ENCODE peak calls at places on chromosomes 7 and 10, in four cellular contexts. One of them, this sample, is unnamed.

GRCh38 chr10:132651511-132652029 is 114.0 kb downstream of the INPP5A start:
- DNase-seq in foreskin fibroblast: no peak
- DNase-seq in psoas muscle: no peak
- DNase-seq in HCT116: no peak
- DNase-seq in this sample: no peak

GRCh38 chr7:24378871-24379608 is 95.0 kb downstream of the NPY start:
- DNase-seq in foreskin fibroblast: no peak
- DNase-seq in HCT116: peak; percentile 41
- DNase-seq in psoas muscle: no peak
- DNase-seq in this sample: peak; percentile 67

GRCh38 chr7:157292770-157293412 is 43.9 kb upstream of the DNAJB6 start:
- DNase-seq in foreskin fibroblast: no peak
- DNase-seq in psoas muscle: no peak
- DNase-seq in HCT116: no peak
- DNase-seq in this sample: peak; percentile 56

GRCh38 chr7:146826338-146826737 is 709.7 kb downstream of the CNTNAP2 start:
- DNase-seq in foreskin fibroblast: no peak
- DNase-seq in HCT116: no peak
- DNase-seq in psoas muscle: no peak
- DNase-seq in this sample: no peak

GRCh38 chr7:128954830-128955797 is 17.4 kb downstream of the IRF5 start:
- DNase-seq in HCT116: no peak
- DNase-seq in psoas muscle: no peak
- DNase-seq in foreskin fibroblast: peak; percentile 70
- DNase-seq in this sample: no peak

GRCh38 chr7:1142051-1142635 is 17.9 kb downstream of the ZFAND2A start:
- DNase-seq in psoas muscle: no peak
- DNase-seq in foreskin fibroblast: no peak
- DNase-seq in HCT116: no peak
- DNase-seq in this sample: no peak

GRCh38 chr10:72889391-72889831 is 4.1 kb upstream of the OIT3 start:
- DNase-seq in HCT116: no peak
- DNase-seq in psoas muscle: no peak
- DNase-seq in foreskin fibroblast: no peak
- DNase-seq in this sample: no peak

GRCh38 chr7:129168219-129168991 is 20.0 kb upstream of the SMO start:
- DNase-seq in psoas muscle: no peak
- DNase-seq in foreskin fibroblast: no peak
- DNase-seq in HCT116: no peak
- DNase-seq in this sample: no peak

GRCh38 chr7:44244282-44244681 is 43.5 kb downstream of the YKT6 start:
- DNase-seq in psoas muscle: no peak
- DNase-seq in foreskin fibroblast: no peak
- DNase-seq in HCT116: no peak
- DNase-seq in this sample: peak; percentile 75

GRCh38 chr10:1272762-1273161 is 216.6 kb downstream of the WDR37 start:
- DNase-seq in foreskin fibroblast: no peak
- DNase-seq in HCT116: no peak
- DNase-seq in psoas muscle: no peak
- DNase-seq in this sample: no peak

GRCh38 chr10:102152545-102152890 is 329 bp downstream of the NOLC1 start:
- DNase-seq in foreskin fibroblast: no peak
- DNase-seq in psoas muscle: no peak
- DNase-seq in HCT116: no peak
- DNase-seq in this sample: peak; percentile 17

GRCh38 chr10:44240766-44241165 is 144.1 kb downstream of the CXCL12 start:
- DNase-seq in HCT116: no peak
- DNase-seq in psoas muscle: no peak
- DNase-seq in foreskin fibroblast: no peak
- DNase-seq in this sample: no peak

GRCh38 chr10:59176241-59177030 is at the start of gene PHYHIPL:
- DNase-seq in foreskin fibroblast: no peak
- DNase-seq in HCT116: no peak
- DNase-seq in psoas muscle: peak; percentile 40
- DNase-seq in this sample: peak; percentile 20

GRCh38 chr10:33901166-33901565 is 566.7 kb upstream of the NRP1 start:
- DNase-seq in psoas muscle: no peak
- DNase-seq in HCT116: no peak
- DNase-seq in foreskin fibroblast: peak; percentile 57
- DNase-seq in this sample: no peak

GRCh38 chr10:47368431-47369180 is 15.5 kb downstream of the ZNF488 start:
- DNase-seq in psoas muscle: peak; percentile 48
- DNase-seq in foreskin fibroblast: no peak
- DNase-seq in HCT116: no peak
- DNase-seq in this sample: no peak

GRCh38 chr10:128098631-128099030 is 27.6 kb downstream of the MKI67 start:
- DNase-seq in psoas muscle: no peak
- DNase-seq in HCT116: no peak
- DNase-seq in foreskin fibroblast: no peak
- DNase-seq in this sample: no peak

GRCh38 chr7:135169141-135169935 is 1.2 kb downstream of the CYREN start:
- DNase-seq in foreskin fibroblast: no peak
- DNase-seq in HCT116: peak; percentile 68
- DNase-seq in psoas muscle: peak; percentile 74
- DNase-seq in this sample: peak; percentile 77

GRCh38 chr10:29412452-29413004 is 123.7 kb downstream of the LYZL1 start:
- DNase-seq in foreskin fibroblast: peak; percentile 33
- DNase-seq in psoas muscle: no peak
- DNase-seq in HCT116: no peak
- DNase-seq in this sample: no peak

GRCh38 chr10:119670717-119671116 is 19.5 kb downstream of the BAG3 start:
- DNase-seq in HCT116: no peak
- DNase-seq in psoas muscle: peak; percentile 74
- DNase-seq in foreskin fibroblast: peak; percentile 55
- DNase-seq in this sample: no peak

GRCh38 chr7:80240265-80241025 is 105.8 kb downstream of the GNAI1 start:
- DNase-seq in HCT116: no peak
- DNase-seq in psoas muscle: no peak
- DNase-seq in foreskin fibroblast: no peak
- DNase-seq in this sample: no peak

GRCh38 chr7:129452589-129453231 is 18.5 kb downstream of the STRIP2 start:
- DNase-seq in psoas muscle: no peak
- DNase-seq in foreskin fibroblast: no peak
- DNase-seq in HCT116: no peak
- DNase-seq in this sample: no peak

GRCh38 chr7:98079891-98080653 is 26.6 kb upstream of the LMTK2 start:
- DNase-seq in psoas muscle: no peak
- DNase-seq in foreskin fibroblast: no peak
- DNase-seq in HCT116: no peak
- DNase-seq in this sample: no peak

GRCh38 chr10:97332586-97333350 is 1.8 kb downstream of the FRAT2 start:
- DNase-seq in HCT116: no peak
- DNase-seq in psoas muscle: peak; percentile 60
- DNase-seq in foreskin fibroblast: peak; percentile 86
- DNase-seq in this sample: peak; percentile 38
- TF ChIP-seq CTCF in HCT116: no peak
- TF ChIP-seq CTCF in psoas muscle: peak; percentile 33
- TF ChIP-seq CTCF in foreskin fibroblast: peak; percentile 50
- TF ChIP-seq CTCF in this sample: no peak

GRCh38 chr7:74683799-74684198 is 26.3 kb downstream of the GTF2I start:
- DNase-seq in foreskin fibroblast: no peak
- DNase-seq in HCT116: no peak
- DNase-seq in psoas muscle: no peak
- DNase-seq in this sample: no peak

GRCh38 chr7:74684473-74684872 is 27.0 kb downstream of the GTF2I start:
- DNase-seq in foreskin fibroblast: no peak
- DNase-seq in HCT116: no peak
- DNase-seq in psoas muscle: no peak
- DNase-seq in this sample: no peak

GRCh38 chr7:74684921-74685320 is 27.4 kb downstream of the GTF2I start:
- DNase-seq in HCT116: no peak
- DNase-seq in psoas muscle: no peak
- DNase-seq in foreskin fibroblast: no peak
- DNase-seq in this sample: no peak

DNA sequence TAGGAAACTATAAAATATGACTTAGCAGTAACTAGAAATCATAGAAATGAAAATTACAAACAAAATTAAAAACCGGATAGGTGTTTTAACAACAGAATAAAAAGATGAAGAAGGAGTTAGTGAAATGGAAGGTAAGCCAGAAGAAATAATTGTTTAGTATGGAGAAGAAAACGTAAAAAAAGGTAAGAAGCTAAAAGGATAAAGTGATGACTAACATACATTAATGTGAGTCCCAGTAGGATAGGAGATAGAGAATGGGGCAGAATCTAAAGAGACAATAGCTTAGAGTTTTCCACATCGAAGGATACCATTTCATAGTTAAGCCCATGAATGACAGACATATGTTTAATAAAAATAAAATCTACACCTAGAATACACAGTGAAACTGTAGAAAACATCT is 25.3 kb downstream of the GTF2I start:
- DNase-seq in foreskin fibroblast: no peak
- DNase-seq in psoas muscle: no peak
- DNase-seq in HCT116: no peak
- DNase-seq in this sample: no peak
- TF ChIP-seq CTCF in foreskin fibroblast: no peak
- TF ChIP-seq CTCF in psoas muscle: no peak
- TF ChIP-seq CTCF in HCT116: no peak
- TF ChIP-seq CTCF in this sample: no peak

DNA sequence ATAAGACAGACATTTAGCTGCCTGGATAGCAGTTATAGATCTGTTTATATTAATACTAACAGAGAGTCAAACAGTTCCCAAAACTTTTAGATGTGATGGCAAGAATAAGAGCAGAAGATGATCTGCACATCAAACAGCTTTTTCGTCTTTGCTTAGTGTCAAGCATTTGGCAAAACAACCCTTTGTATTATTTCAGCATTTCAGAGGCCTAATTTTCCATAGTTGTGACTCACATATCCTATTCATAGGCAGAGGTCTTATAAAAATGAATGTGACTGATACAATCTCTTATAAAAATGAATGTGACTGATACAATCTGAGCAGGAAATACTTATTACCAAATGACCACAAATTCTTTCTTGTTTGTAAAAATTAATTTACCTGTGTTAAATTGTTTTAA is 71.2 kb downstream of the LRRTM3 start:
- DNase-seq in psoas muscle: no peak
- DNase-seq in HCT116: no peak
- DNase-seq in foreskin fibroblast: no peak
- DNase-seq in this sample: no peak
- TF ChIP-seq CTCF in psoas muscle: no peak
- TF ChIP-seq CTCF in HCT116: no peak
- TF ChIP-seq CTCF in foreskin fibroblast: no peak
- TF ChIP-seq CTCF in this sample: no peak

DNA sequence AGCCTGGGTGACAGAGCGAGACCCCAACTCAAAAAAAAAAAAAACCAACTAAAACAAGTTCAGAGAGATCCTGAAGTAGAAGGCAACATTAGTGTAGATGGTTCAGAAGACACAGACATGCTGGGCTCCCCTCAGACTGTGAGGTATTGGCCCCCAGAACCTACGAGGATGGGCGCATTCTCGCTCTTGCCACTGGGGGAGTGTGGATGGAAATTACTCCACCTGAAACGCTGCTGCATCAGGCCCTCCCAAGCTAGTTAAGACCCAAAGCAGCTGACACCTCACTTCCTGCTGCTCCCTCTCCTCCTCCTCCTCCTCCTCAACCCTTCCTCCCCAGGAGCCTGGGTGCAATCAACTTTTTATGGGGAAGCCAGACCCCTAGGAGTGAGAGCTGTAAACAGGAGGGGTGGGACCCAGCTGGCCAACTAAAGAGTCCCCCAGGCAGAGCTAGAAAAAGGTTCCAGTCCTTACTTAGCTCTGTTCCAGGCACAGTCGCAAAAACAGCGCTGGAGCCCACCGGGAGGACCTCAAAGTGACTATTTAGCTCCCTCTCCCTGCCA is 7.4 kb downstream of the SH3PXD2A start:
- DNase-seq in HCT116: peak; percentile 18
- DNase-seq in psoas muscle: no peak
- DNase-seq in foreskin fibroblast: no peak
- DNase-seq in this sample: no peak
- TF ChIP-seq CTCF in HCT116: peak; percentile 58
- TF ChIP-seq CTCF in psoas muscle: peak; percentile 12
- TF ChIP-seq CTCF in foreskin fibroblast: peak; percentile 9
- TF ChIP-seq CTCF in this sample: no peak

GRCh38 chr7:21945374-21946227 is at the start of gene CDCA7L:
- DNase-seq in HCT116: peak; percentile 71
- DNase-seq in foreskin fibroblast: peak; percentile 75
- DNase-seq in psoas muscle: peak; percentile 83
- DNase-seq in this sample: peak; percentile 88
- TF ChIP-seq CTCF in HCT116: no peak
- TF ChIP-seq CTCF in foreskin fibroblast: no peak
- TF ChIP-seq CTCF in psoas muscle: no peak
- TF ChIP-seq CTCF in this sample: peak; percentile 31

DNA sequence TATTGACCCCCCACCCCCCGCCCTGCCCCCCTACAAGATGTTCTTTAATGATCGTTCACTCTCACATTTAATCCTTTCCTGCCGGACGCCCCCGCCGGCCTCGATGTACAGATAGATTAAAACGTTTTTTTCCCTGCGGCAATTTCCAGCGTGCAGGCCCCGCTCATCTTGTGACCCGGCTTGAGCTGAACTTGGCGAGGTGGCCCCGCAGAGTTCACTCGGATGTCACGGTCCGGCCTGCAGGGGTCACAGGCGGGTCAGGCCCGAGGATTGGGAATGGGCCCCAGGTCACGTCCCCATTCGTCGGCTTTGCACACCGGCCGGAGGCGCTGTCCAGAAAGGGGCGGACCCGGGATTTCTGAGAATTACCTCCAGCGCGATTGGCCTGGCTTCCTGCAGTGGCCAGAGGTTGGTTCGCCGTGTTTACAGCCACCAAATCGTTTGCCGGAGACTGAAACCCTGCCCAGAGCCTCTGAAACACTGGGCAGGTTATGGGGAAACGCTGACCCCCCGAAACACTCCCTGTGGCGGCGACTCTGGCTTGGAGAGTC is 1.9 kb upstream of the CYP26A1 start:
- DNase-seq in foreskin fibroblast: no peak
- DNase-seq in psoas muscle: peak; percentile 45
- DNase-seq in HCT116: no peak
- DNase-seq in this sample: peak; percentile 62
- TF ChIP-seq CTCF in foreskin fibroblast: no peak
- TF ChIP-seq CTCF in psoas muscle: no peak
- TF ChIP-seq CTCF in HCT116: no peak
- TF ChIP-seq CTCF in this sample: no peak

DNA sequence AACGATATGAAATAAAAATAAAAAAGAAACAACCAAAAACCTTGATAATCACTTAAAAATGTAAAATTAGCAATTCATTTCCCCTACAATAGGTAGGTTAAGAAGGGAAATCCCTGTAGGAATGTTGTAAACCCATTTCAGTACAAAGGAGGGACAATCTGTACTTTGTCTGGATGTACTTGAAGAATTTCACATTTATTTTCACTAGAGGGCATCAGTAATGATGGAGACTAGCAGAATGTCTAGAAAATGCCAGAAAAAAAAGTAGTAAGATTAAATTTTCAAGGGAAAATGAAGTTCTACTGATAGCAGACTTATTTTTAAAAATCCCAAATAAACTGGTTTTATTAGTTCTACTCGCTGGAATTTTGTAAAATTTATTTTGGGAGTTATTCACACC is 209.0 kb upstream of the FZD1 start:
- DNase-seq in psoas muscle: no peak
- DNase-seq in foreskin fibroblast: no peak
- DNase-seq in HCT116: no peak
- DNase-seq in this sample: no peak
- TF ChIP-seq CTCF in psoas muscle: no peak
- TF ChIP-seq CTCF in foreskin fibroblast: no peak
- TF ChIP-seq CTCF in HCT116: peak; percentile 14
- TF ChIP-seq CTCF in this sample: no peak